ENCODE peak calls at places on chromosomes 4 and X, in seven cellular contexts. K, E, I, V, A, N and X are unnamed samples.

GRCh38 chrX:19810809-19811208 is 76.6 kb downstream of the SH3KBP1 start:
- DNase-seq in V (no peak), E (peak), K (no peak), N (no peak), I (no peak), A (no peak), X (no peak)

GRCh38 chr4:15547392-15547791 is 77.7 kb downstream of the CC2D2A start:
- DNase-seq in I (no peak), N (no peak), K (no peak), E (no peak), V (no peak), A (no peak), X (no peak)

GRCh38 chr4:11424000-11424399 is 4.7 kb downstream of the HS3ST1 start:
- DNase-seq in A (peak), E (peak), I (no peak), K (no peak), V (no peak), N (no peak), X (no peak)

GRCh38 chrX:150692837-150693781 is at the start of gene MTMR1:
- DNase-seq in V (no peak), K (peak), N (peak), I (peak), E (no peak), A (no peak), X (no peak)

GRCh38 chrX:23883737-23884354 is 23.9 kb downstream of the APOO start:
- DNase-seq in E (peak), N (no peak), V (no peak), K (peak), A (peak), I (no peak), X (peak)

GRCh38 chr4:14225683-14226207 is 598.2 kb upstream of the BOD1L1 start:
- DNase-seq in E (no peak), V (no peak), K (no peak), I (no peak), A (no peak), N (no peak), X (no peak)

GRCh38 chr4:83075271-83075670 is 39.3 kb downstream of the PLAC8 start:
- DNase-seq in A (no peak), N (no peak), K (no peak), V (no peak), I (no peak), E (peak), X (no peak)

GRCh38 chrX:667360-667759 is 36.8 kb downstream of the SHOX start:
- DNase-seq in A (no peak), I (no peak), K (no peak), E (no peak), N (no peak), V (no peak), X (no peak)

GRCh38 chr4:92566284-92566683 is 262.5 kb downstream of the GRID2 start:
- DNase-seq in N (no peak), A (no peak), V (no peak), K (no peak), E (no peak), I (no peak), X (no peak)

GRCh38 chrX:124232523-124233201 is 99.8 kb upstream of the TEX13D start:
- DNase-seq in N (no peak), E (no peak), V (no peak), I (no peak), K (no peak), A (peak), X (no peak)

GRCh38 chr4:79823148-79823763 is 249.8 kb downstream of the ANTXR2 start:
- DNase-seq in I (no peak), K (no peak), E (peak), N (no peak), V (no peak), A (no peak), X (peak)

GRCh38 chrX:152892999-152893605 is 4.8 kb upstream of the ZNF185 start:
- DNase-seq in K (no peak), E (no peak), I (no peak), N (no peak), A (no peak), V (no peak), X (no peak)

GRCh38 chr4:950136-951020 is 18.1 kb downstream of the TMEM175 start:
- DNase-seq in K (peak), N (peak), E (no peak), I (no peak), V (no peak), A (no peak), X (no peak)

GRCh38 chr4:147096667-147097604 is 151.3 kb upstream of the TTC29 start:
- DNase-seq in I (no peak), E (peak), A (peak), N (no peak), K (no peak), V (no peak), X (no peak)

GRCh38 chrX:132958086-132958703 is at the start of gene HS6ST2:
- DNase-seq in I (peak), A (no peak), E (no peak), N (peak), V (no peak), K (peak), X (no peak)

GRCh38 chrX:94288325-94288724 is 614.3 kb downstream of the FAM133A start:
- DNase-seq in N (no peak), K (no peak), A (no peak), E (no peak), I (no peak), V (no peak), X (no peak)

GRCh38 chrX:149829751-149830191 is 48.0 kb downstream of the MAGEA9 start:
- DNase-seq in V (no peak), A (peak), N (no peak), I (no peak), K (no peak), E (peak), X (no peak)

GRCh38 chrX:15405846-15406245 is 21.6 kb upstream of the VEGFD start:
- DNase-seq in N (no peak), I (no peak), K (no peak), A (no peak), V (no peak), E (peak), X (no peak)

GRCh38 chr4:139167774-139168444 is 9.1 kb downstream of the ELF2 start:
- DNase-seq in E (peak), I (no peak), V (no peak), A (peak), K (no peak), N (no peak), X (peak)

GRCh38 chr4:63742882-63743281 is 666.4 kb downstream of the TECRL start:
- DNase-seq in V (no peak), K (no peak), N (no peak), E (no peak), I (no peak), A (no peak), X (no peak)

GRCh38 chr4:171646984-171647383 is 166.2 kb upstream of the GALNTL6 start:
- DNase-seq in E (no peak), K (no peak), N (no peak), V (no peak), A (no peak), I (no peak), X (no peak)

GRCh38 chr4:171017596-171017995 is 795.6 kb upstream of the GALNTL6 start:
- DNase-seq in I (no peak), E (no peak), V (no peak), N (no peak), K (no peak), A (peak), X (no peak)

DNA sequence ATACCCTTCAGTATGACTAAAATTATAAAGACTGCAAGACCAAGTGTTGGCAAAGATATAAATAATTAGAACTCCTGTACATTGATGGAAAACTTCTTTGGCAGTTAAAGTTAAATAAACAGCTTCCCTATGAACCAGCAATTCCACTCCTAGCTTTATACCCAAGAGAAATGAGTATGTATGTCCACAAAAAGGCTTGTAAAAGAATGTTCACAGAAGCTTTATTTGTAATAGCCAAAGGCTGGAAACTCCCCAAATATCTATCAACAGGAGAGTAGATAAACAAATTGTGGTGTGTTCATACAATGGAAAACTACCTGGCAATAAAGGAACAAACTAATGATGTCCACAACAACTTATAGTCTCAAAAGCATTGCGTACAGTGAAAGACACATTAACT is 184.8 kb downstream of the AMELX start:
- DNase-seq in A (no peak), K (no peak), E (no peak), N (no peak), I (no peak), V (no peak), X (no peak)
- H3K27ac ChIP-seq in A (no peak), K (no peak), E (no peak), N (no peak), I (no peak), V (no peak), X (no peak)

GRCh38 chr4:55857586-55857985 is 4.1 kb downstream of the EXOC1 start:
- DNase-seq in K (no peak), A (no peak), E (no peak), I (no peak), V (no peak), N (no peak), X (no peak)

GRCh38 chr4:55849724-55850123 is 3.7 kb upstream of the EXOC1 start:
- DNase-seq in K (no peak), E (no peak), N (no peak), I (no peak), V (no peak), A (no peak), X (no peak)

GRCh38 chr4:55853484-55854046 is at the start of gene EXOC1:
- DNase-seq in V (peak), K (peak), A (peak), N (peak), I (peak), E (peak), X (peak)

GRCh38 chr4:55851885-55852284 is 1.6 kb upstream of the EXOC1 start:
- DNase-seq in A (peak), N (no peak), V (no peak), E (no peak), I (no peak), K (peak), X (no peak)

GRCh38 chr4:55854132-55854531 is 684 bp downstream of the EXOC1 start:
- DNase-seq in N (no peak), V (no peak), K (no peak), A (no peak), E (peak), I (no peak), X (no peak)
- H3K27ac ChIP-seq in N (peak), V (peak), K (peak), A (peak), E (peak), I (peak), X (no peak)

DNA sequence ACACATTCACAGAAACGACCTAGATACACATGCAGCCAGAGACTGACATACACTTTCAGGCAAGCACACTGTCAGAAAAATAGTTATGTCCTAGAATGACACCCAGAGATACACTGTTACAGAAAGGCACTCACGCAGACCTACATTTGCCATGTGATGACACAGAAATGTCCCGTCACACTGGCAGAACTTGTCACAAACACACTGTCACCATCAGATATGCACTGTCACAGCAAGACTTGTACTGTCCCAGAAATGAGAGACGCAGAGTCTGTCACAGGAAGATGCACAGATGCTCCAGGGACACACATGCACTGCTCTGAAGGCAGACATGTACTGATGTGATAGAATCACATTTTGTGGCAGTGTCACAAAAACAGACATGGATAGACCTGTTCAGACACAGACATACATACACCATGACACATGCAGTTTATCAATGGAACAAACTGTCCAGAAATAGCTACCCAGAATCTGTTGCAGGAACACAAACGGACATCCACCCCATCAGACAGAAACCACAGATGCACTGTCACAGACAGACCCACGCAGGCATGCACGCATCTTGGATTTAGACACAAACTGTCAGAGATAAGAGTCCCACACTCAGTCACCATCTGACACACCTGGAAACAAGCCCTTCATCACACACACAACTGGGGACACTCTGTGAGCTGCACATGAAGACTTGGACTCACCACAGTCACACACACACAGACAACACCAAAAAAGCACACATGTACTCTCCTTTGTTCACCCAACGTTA is 1.3 kb upstream of the PIM2 start:
- DNase-seq in V (no peak), E (no peak), A (no peak), K (no peak), N (no peak), I (no peak), X (no peak)
- H3K27ac ChIP-seq in V (peak), E (peak), A (no peak), K (peak), N (peak), I (no peak), X (peak)

GRCh38 chr4:42617030-42617429 is 39.9 kb downstream of the ATP8A1 start:
- DNase-seq in A (no peak), K (no peak), N (no peak), V (no peak), I (no peak), E (no peak), X (no peak)

GRCh38 chr4:42616576-42616975 is 40.3 kb downstream of the ATP8A1 start:
- DNase-seq in A (no peak), N (no peak), E (no peak), V (no peak), I (no peak), K (no peak), X (no peak)

GRCh38 chr4:42618018-42618417 is 38.9 kb downstream of the ATP8A1 start:
- DNase-seq in A (no peak), K (peak), E (no peak), N (no peak), I (no peak), V (no peak), X (no peak)

GRCh38 chr4:42612898-42613297 is 44.0 kb downstream of the ATP8A1 start:
- DNase-seq in A (no peak), I (no peak), N (no peak), K (no peak), E (no peak), V (no peak), X (no peak)

GRCh38 chr4:42615131-42615776 is 41.7 kb downstream of the ATP8A1 start:
- DNase-seq in V (no peak), E (no peak), K (no peak), I (no peak), A (no peak), N (no peak), X (no peak)
- H3K27ac ChIP-seq in V (no peak), E (no peak), K (no peak), I (peak), A (no peak), N (no peak), X (no peak)